ENCODE peak calls at places on chromosomes 13 and 19, in nine cellular contexts. M, I, R, G, S, Z, O, Y and D are unnamed samples.

GRCh38 chr19:58098682-58098998 is 609 bp upstream of the ZSCAN18 start:
- DNase-seq in M (no peak), I (no peak), R (no peak), G (no peak), S (no peak), Z (no peak), O (no peak), Y (no peak), D (no peak)

GRCh38 chr19:52896431-52897148 is 845 bp downstream of the ZNF320 start:
- DNase-seq in M (peak), I (peak), R (no peak), G (no peak), S (peak), Z (no peak), O (no peak), Y (no peak), D (no peak)

GRCh38 chr13:49952168-49952567 is 16.0 kb upstream of the SPRYD7 start:
- DNase-seq in M (no peak), I (no peak), R (no peak), G (no peak), S (no peak), Z (no peak), O (no peak), Y (no peak), D (no peak)

GRCh38 chr13:88701551-88701950 is 1030.4 kb downstream of the SLITRK5 start:
- DNase-seq in M (peak), I (no peak), R (no peak), G (no peak), S (no peak), Z (no peak), O (no peak), Y (no peak), D (no peak)

GRCh38 chr13:92994056-92994455 is 232.6 kb upstream of the GPC6 start:
- DNase-seq in M (peak), I (no peak), R (peak), G (no peak), S (no peak), Z (no peak), O (no peak), Y (no peak), D (no peak)

GRCh38 chr13:29459818-29460335 is 135.6 kb downstream of the SLC7A1 start:
- DNase-seq in M (no peak), I (no peak), R (no peak), G (no peak), S (no peak), Z (no peak), O (no peak), Y (no peak), D (no peak)

GRCh38 chr19:869245-870177 is 10.0 kb downstream of the CFD start:
- DNase-seq in M (peak), I (no peak), R (peak), G (peak), S (peak), Z (peak), O (no peak), Y (peak), D (no peak)

GRCh38 chr19:55686311-55687050 is 11.5 kb downstream of the EPN1 start:
- DNase-seq in M (no peak), I (no peak), R (no peak), G (peak), S (no peak), Z (no peak), O (no peak), Y (no peak), D (no peak)

GRCh38 chr19:43469160-43469480 is 3.7 kb upstream of the LYPD3 start:
- DNase-seq in M (no peak), I (no peak), R (no peak), G (no peak), S (no peak), Z (no peak), O (no peak), Y (no peak), D (no peak)

GRCh38 chr13:74839656-74840055 is 642.3 kb downstream of the TBC1D4 start:
- DNase-seq in M (peak), I (no peak), R (no peak), G (no peak), S (no peak), Z (no peak), O (no peak), Y (no peak), D (no peak)

GRCh38 chr19:3699071-3699740 is 1.1 kb downstream of the PIP5K1C start:
- DNase-seq in M (peak), I (peak), R (no peak), G (peak), S (peak), Z (no peak), O (peak), Y (no peak), D (no peak)

GRCh38 chr13:106262886-106263285 is 272.6 kb downstream of the EFNB2 start:
- DNase-seq in M (no peak), I (no peak), R (no peak), G (no peak), S (no peak), Z (no peak), O (no peak), Y (no peak), D (no peak)

GRCh38 chr13:60654405-60654804 is 257.4 kb downstream of the TDRD3 start:
- DNase-seq in M (peak), I (peak), R (no peak), G (peak), S (peak), Z (no peak), O (peak), Y (no peak), D (no peak)

GRCh38 chr19:5799247-5800241 is 5.3 kb upstream of the NRTN start:
- DNase-seq in M (peak), I (no peak), R (no peak), G (peak), S (no peak), Z (no peak), O (no peak), Y (no peak), D (no peak)

GRCh38 chr19:12580180-12580694 is 29.0 kb upstream of the ZNF564 start:
- DNase-seq in M (peak), I (no peak), R (peak), G (no peak), S (no peak), Z (no peak), O (no peak), Y (peak), D (no peak)

GRCh38 chr13:39503048-39503447 is 99.9 kb downstream of the LHFPL6 start:
- DNase-seq in M (no peak), I (no peak), R (no peak), G (no peak), S (no peak), Z (no peak), O (no peak), Y (no peak), D (no peak)

GRCh38 chr13:64755961-64756360 is 2474.2 kb downstream of the PCDH9 start:
- DNase-seq in M (peak), I (no peak), R (no peak), G (no peak), S (no peak), Z (no peak), O (no peak), Y (no peak), D (no peak)

GRCh38 chr13:64753606-64754005 is 2476.5 kb downstream of the PCDH9 start:
- DNase-seq in M (peak), I (no peak), R (no peak), G (no peak), S (no peak), Z (no peak), O (no peak), Y (no peak), D (no peak)

GRCh38 chr13:64756621-64757020 is 2473.5 kb downstream of the PCDH9 start:
- DNase-seq in M (no peak), I (no peak), R (no peak), G (no peak), S (no peak), Z (no peak), O (no peak), Y (no peak), D (no peak)

GRCh38 chr13:64758520-64758919 is 2471.6 kb downstream of the PCDH9 start:
- DNase-seq in M (peak), I (peak), R (no peak), G (no peak), S (no peak), Z (no peak), O (no peak), Y (no peak), D (no peak)
- H3K27ac ChIP-seq in M (no peak), I (no peak), R (no peak), G (no peak), S (no peak), Z (no peak), O (no peak), Y (no peak), D (no peak)

DNA sequence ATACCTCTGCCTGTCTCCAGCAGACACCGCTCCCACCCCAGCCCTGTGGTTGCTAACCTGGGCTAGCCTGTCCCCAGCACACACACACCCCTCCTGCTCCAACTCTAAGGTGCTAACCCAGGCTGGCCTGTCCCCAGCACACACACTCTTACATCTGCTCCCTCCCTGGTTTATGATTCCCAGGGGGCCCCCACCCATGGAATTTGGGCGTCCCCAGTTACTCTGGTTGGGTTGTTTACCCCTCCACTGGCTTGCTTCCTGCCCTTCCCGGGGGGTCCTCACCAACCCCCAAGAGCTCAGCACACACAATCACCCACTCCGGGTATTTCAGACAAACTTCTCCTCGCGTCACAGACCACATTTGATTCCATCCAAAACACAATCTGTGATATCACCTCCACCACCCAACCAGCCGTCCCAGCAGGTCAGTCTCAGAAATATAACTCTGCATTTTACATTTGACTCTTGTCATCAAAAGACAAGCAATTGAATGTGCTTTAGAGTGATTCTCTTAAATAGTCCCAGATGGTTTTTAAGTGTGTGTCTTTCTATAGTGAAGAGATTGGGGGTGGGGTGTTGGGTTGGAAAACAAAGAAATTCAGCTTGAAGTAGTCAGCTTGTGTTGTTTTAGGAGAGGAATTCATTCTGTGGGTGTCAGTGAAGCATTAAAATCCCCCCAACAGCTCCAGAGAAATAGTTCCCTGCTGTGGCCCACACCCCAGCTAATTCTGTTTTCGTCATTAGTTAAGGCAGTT is 20.1 kb downstream of the COL4A2 start:
- DNase-seq in M (no peak), I (peak), R (no peak), G (no peak), S (no peak), Z (no peak), O (no peak), Y (no peak), D (no peak)
- H3K27ac ChIP-seq in M (peak), I (peak), R (peak), G (peak), S (peak), Z (no peak), O (no peak), Y (no peak), D (no peak)

GRCh38 chr19:14559916-14560775 is 11.7 kb downstream of the NDUFB7 start:
- DNase-seq in M (no peak), I (no peak), R (no peak), G (peak), S (no peak), Z (no peak), O (no peak), Y (no peak), D (no peak)
- H3K27ac ChIP-seq in M (peak), I (peak), R (peak), G (peak), S (peak), Z (no peak), O (no peak), Y (peak), D (peak)

GRCh38 chr19:18160441-18160791 is 7.5 kb downstream of the PIK3R2 start:
- DNase-seq in M (no peak), I (no peak), R (no peak), G (no peak), S (no peak), Z (no peak), O (no peak), Y (no peak), D (no peak)
- H3K27ac ChIP-seq in M (no peak), I (no peak), R (no peak), G (peak), S (peak), Z (peak), O (no peak), Y (peak), D (peak)

DNA sequence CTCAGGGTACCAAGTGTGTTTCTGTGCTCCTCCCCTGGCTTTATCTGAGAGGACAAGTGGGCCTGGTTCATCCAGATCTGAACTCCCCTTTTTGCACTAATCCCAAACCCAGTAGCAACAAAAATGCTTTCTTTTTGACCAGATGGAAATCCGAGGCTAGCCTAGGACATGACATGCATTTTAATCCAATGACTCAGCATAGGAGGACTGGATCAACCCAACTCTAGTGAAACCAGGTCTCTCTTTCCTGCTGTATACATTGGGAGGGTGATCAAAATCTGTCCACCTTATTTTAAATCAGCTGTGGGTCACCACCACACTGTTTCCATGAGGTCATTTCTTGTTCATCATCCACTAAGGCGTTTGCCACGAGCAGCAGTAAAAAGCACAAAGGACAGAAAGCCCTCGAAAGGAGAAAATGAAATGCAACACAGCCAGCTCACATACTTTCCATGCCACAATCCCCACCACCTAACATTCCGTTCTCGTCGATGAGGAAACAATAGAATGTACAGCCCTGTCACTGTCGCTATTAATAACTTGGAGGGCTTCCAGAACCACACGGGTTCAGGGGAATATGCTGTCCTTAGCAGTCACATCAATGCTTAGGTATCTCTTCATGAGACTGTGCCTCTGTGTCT is 543.0 kb downstream of the IRS2 start:
- DNase-seq in M (peak), I (no peak), R (peak), G (no peak), S (no peak), Z (peak), O (no peak), Y (peak), D (peak)
- H3K27ac ChIP-seq in M (peak), I (no peak), R (peak), G (peak), S (peak), Z (peak), O (no peak), Y (peak), D (no peak)

GRCh38 chr19:2063824-2064223 is 12.8 kb upstream of the MKNK2 start:
- DNase-seq in M (no peak), I (no peak), R (no peak), G (no peak), S (no peak), Z (no peak), O (no peak), Y (no peak), D (no peak)
- H3K27ac ChIP-seq in M (no peak), I (no peak), R (no peak), G (peak), S (peak), Z (no peak), O (no peak), Y (no peak), D (no peak)